ENCODE peak calls at places on chromosome 16, in four cellular contexts. B is CD4-positive, alpha-beta T cell; L is natural killer cell; Z is RWPE1. S is an unnamed sample.

GRCh38 chr16:15954814-15955151 is 5.4 kb downstream of the ABCC1 start:
- DNase-seq in Z (no peak), L (no peak), B (no peak), S (no peak)

GRCh38 chr16:53061701-53062159 is 6.9 kb downstream of the CHD9 start:
- DNase-seq in L (no peak), B (no peak), Z (no peak), S (peak; percentile 65)

GRCh38 chr16:2149630-2150417 is 1.4 kb downstream of the RAB26 start:
- DNase-seq in B (no peak), L (no peak), Z (no peak), S (no peak)

GRCh38 chr16:88355389-88356123 is 27.2 kb upstream of the ZNF469 start:
- DNase-seq in Z (no peak), L (no peak), B (no peak), S (no peak)

GRCh38 chr16:54336805-54337204 is 50.2 kb upstream of the IRX3 start:
- DNase-seq in L (no peak), B (no peak), Z (no peak), S (no peak)

GRCh38 chr16:5504028-5504758 is 406.6 kb upstream of the EEF2KMT start:
- DNase-seq in Z (no peak), L (no peak), B (no peak), S (no peak)

GRCh38 chr16:68386628-68387027 is 61.7 kb downstream of the SMPD3 start:
- DNase-seq in Z (no peak), B (no peak), L (no peak), S (no peak)

GRCh38 chr16:20166531-20167235 is 93.0 kb upstream of the GPR139 start:
- DNase-seq in Z (no peak), B (no peak), L (no peak), S (no peak)

GRCh38 chr16:31409433-31409832 is 16.3 kb downstream of the ITGAD start:
- DNase-seq in L (no peak), B (no peak), Z (no peak), S (no peak)

GRCh38 chr16:72198641-72199250 is 26.8 kb upstream of the PMFBP1 start:
- DNase-seq in Z (no peak), L (no peak), B (no peak), S (no peak)

GRCh38 chr16:31333686-31334649 is 21.0 kb upstream of the ITGAX start:
- DNase-seq in L (no peak), B (no peak), Z (peak; percentile 49), S (no peak)

GRCh38 chr16:14427371-14427948 is 202.6 kb downstream of the PARN start:
- DNase-seq in B (no peak), L (no peak), Z (no peak), S (no peak)

GRCh38 chr16:1887711-1888354 is 15.9 kb upstream of the MEIOB start:
- DNase-seq in L (no peak), Z (no peak), B (no peak), S (no peak)

GRCh38 chr16:64983983-64984382 is 137.9 kb downstream of the CDH11 start:
- DNase-seq in B (no peak), L (no peak), Z (peak; percentile 8), S (no peak)

GRCh38 chr16:441447-441846 is 16.0 kb downstream of the RAB11FIP3 start:
- DNase-seq in B (no peak), Z (no peak), L (no peak), S (no peak)

GRCh38 chr16:70781800-70782199 is 19.2 kb downstream of the VAC14 start:
- DNase-seq in B (no peak), Z (no peak), L (no peak), S (no peak)

GRCh38 chr16:30786936-30787612 is at the start of gene ZNF629:
- DNase-seq in B (peak; percentile 12), L (no peak), Z (peak; percentile 62), S (peak; percentile 34)

DNA sequence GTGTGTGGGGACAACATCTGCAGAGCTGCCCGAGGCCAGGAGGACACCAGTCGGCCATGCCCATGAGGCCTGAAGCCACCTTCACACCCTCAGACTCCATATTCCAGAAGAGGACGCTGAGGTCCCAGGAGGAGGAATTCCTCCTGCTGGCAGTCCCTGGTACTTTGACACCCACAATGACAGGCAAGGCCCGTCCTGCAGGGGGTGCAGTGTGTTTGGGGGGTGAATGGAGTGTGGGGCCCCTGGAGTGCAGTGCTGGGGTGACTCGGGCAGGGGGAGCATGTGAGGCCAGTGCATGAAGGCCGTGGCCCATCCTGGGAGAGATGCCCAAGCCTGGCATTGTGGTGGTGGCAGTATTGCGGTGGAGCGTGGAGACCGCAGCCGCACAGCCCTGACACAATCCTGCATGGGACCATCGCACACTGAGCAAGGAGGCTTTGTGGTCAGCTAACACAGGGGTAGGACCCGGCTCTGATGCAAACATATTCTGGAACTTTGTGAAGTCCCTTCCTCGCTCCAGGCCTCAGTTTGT is 52.2 kb downstream of the ZDHHC7 start:
- DNase-seq in L (no peak), Z (no peak), B (no peak), S (no peak)
- TF ChIP-seq CTCF in L (no peak), Z (no peak), B (no peak), S (no peak)

DNA sequence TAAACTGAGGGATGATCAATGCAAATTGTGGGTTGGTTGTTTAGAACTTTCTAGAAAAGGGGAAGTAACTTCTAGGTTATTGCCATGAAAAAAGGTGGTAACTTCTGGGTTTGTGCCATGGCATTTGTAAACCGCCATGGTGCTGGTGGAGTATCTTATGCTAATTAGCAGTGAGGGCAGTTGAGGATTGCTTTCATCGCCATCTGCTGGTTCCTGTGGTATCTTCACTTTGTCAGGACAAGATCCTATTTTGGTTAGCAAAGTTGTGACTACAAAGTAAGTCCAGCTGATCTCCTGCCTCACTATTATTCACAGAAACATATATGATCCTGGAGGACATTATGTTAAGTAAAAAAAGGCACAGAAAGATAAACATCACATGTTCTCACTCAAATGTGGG is 1332.3 kb downstream of the CDH11 start:
- DNase-seq in Z (no peak), B (no peak), L (no peak), S (no peak)
- TF ChIP-seq CTCF in Z (no peak), B (no peak), L (no peak), S (no peak)

GRCh38 chr16:28592511-28592910 is 4.3 kb downstream of the SULT1A2 start:
- DNase-seq in B (no peak), Z (no peak), L (no peak), S (no peak)
- TF ChIP-seq CTCF in B (no peak), Z (no peak), L (no peak), S (no peak)

GRCh38 chr16:67349172-67349571 is 22.6 kb downstream of the LRRC36 start:
- DNase-seq in B (no peak), Z (peak; percentile 25), L (no peak), S (no peak)
- TF ChIP-seq CTCF in B (peak; percentile 23), Z (peak; percentile 45), L (peak; percentile 49), S (peak; percentile 52)

GRCh38 chr16:25256821-25257503 is 683 bp downstream of the ZKSCAN2 start:
- DNase-seq in L (no peak), B (no peak), Z (peak; percentile 14), S (no peak)
- TF ChIP-seq CTCF in L (no peak), B (no peak), Z (no peak), S (no peak)

GRCh38 chr16:78007121-78007520 is 15.2 kb upstream of the CLEC3A start:
- DNase-seq in L (no peak), Z (no peak), B (no peak), S (no peak)

GRCh38 chr16:78004501-78004900 is 17.8 kb upstream of the CLEC3A start:
- DNase-seq in B (no peak), L (no peak), Z (no peak), S (no peak)

GRCh38 chr16:78002915-78003538 is 19.3 kb upstream of the CLEC3A start:
- DNase-seq in B (peak; percentile 24), L (peak; percentile 26), Z (peak; percentile 79), S (peak; percentile 22)

DNA sequence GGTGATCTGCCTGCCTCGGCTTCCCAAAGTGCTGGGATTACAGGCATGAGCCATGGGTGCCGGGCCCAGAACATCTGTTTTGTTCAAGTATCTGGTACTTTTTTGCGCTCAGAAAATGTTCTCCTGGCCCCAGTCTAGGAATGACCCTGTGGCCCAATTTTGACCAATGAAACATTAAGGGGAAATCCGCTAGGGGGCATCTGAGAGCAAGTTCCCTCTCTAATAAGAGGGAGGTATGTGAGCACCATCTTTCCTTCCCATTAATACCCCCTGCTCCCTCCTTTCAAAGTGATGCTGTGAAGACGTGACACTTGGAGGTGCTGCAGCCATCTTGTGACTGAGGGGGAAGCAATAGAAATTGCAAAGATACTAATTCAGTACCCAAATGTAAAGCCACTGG is 16.5 kb upstream of the CLEC3A start:
- DNase-seq in L (no peak), Z (no peak), B (no peak), S (no peak)
- TF ChIP-seq CTCF in L (no peak), Z (no peak), B (no peak), S (no peak)

GRCh38 chr16:78060295-78060694 is 37.9 kb downstream of the CLEC3A start:
- DNase-seq in B (no peak), L (no peak), Z (no peak), S (no peak)
- TF ChIP-seq CTCF in B (no peak), L (no peak), Z (no peak), S (no peak)